ENCODE peak calls at places on chromosomes 12 and 14, in six cellular contexts. One of them, this sample, is unnamed.

GRCh38 chr12:52080403-52081201 is 1.1 kb downstream of the SMIM41 start:
- DNase-seq in sigmoid colon: peak; percentile 78
- DNase-seq in HCT116: no peak
- DNase-seq in vagina: no peak
- DNase-seq in suprapubic skin: no peak
- DNase-seq in stomach: no peak
- DNase-seq in this sample: no peak

GRCh38 chr14:69519253-69519661 is 34.7 kb downstream of the PLEKHD1 start:
- DNase-seq in sigmoid colon: no peak
- DNase-seq in HCT116: no peak
- DNase-seq in vagina: no peak
- DNase-seq in suprapubic skin: peak; percentile 3
- DNase-seq in stomach: no peak
- DNase-seq in this sample: no peak

GRCh38 chr14:54730156-54730961 is 163.4 kb downstream of the SAMD4A start:
- DNase-seq in sigmoid colon: no peak
- DNase-seq in HCT116: no peak
- DNase-seq in vagina: no peak
- DNase-seq in suprapubic skin: no peak
- DNase-seq in stomach: no peak
- DNase-seq in this sample: no peak

GRCh38 chr12:33330940-33331339 is 108.7 kb downstream of the SYT10 start:
- DNase-seq in sigmoid colon: no peak
- DNase-seq in HCT116: no peak
- DNase-seq in vagina: no peak
- DNase-seq in suprapubic skin: no peak
- DNase-seq in stomach: no peak
- DNase-seq in this sample: no peak

GRCh38 chr12:13173537-13173936 is 23.0 kb upstream of the EMP1 start:
- DNase-seq in sigmoid colon: peak; percentile 90
- DNase-seq in HCT116: peak; percentile 72
- DNase-seq in vagina: no peak
- DNase-seq in suprapubic skin: peak; percentile 87
- DNase-seq in stomach: peak; percentile 39
- DNase-seq in this sample: no peak

GRCh38 chr14:70188292-70188607 is 501 bp downstream of the SLC8A3 start:
- DNase-seq in sigmoid colon: no peak
- DNase-seq in HCT116: no peak
- DNase-seq in vagina: no peak
- DNase-seq in suprapubic skin: no peak
- DNase-seq in stomach: no peak
- DNase-seq in this sample: peak; percentile 39

GRCh38 chr12:25307818-25308217 is 57.1 kb upstream of the KRAS start:
- DNase-seq in sigmoid colon: no peak
- DNase-seq in HCT116: no peak
- DNase-seq in vagina: no peak
- DNase-seq in suprapubic skin: no peak
- DNase-seq in stomach: no peak
- DNase-seq in this sample: no peak

GRCh38 chr14:90518941-90519256 is 122.1 kb downstream of the CALM1 start:
- DNase-seq in sigmoid colon: no peak
- DNase-seq in HCT116: peak; percentile 37
- DNase-seq in vagina: no peak
- DNase-seq in suprapubic skin: no peak
- DNase-seq in stomach: peak; percentile 51
- DNase-seq in this sample: peak; percentile 85

GRCh38 chr14:94545131-94545841 is 16.0 kb upstream of the SERPINA4 start:
- DNase-seq in sigmoid colon: no peak
- DNase-seq in HCT116: no peak
- DNase-seq in vagina: peak; percentile 77
- DNase-seq in suprapubic skin: no peak
- DNase-seq in stomach: no peak
- DNase-seq in this sample: peak; percentile 45

GRCh38 chr12:107369679-107370078 is 276.3 kb upstream of the CRY1 start:
- DNase-seq in sigmoid colon: no peak
- DNase-seq in HCT116: no peak
- DNase-seq in vagina: no peak
- DNase-seq in suprapubic skin: no peak
- DNase-seq in stomach: no peak
- DNase-seq in this sample: no peak

DNA sequence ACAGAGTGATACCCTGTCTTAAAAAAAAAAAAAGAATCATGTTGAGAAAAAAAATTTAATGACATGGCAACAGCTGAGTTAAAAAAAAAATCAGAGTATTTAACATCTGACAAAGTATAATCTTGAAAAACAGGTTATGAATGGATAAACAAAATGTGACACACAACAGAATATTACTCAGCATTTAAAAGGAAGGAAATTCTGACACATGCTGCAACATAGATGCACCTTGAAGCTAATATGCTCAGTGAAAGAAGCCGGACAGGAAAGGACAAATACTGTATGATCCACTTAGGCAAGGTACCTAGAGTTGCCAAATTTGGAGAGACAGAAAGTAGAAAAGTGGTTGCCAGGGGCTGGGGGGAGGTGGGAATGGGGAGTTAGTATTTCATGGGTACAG is 19.4 kb upstream of the EIF2B2 start:
- DNase-seq in sigmoid colon: no peak
- DNase-seq in HCT116: no peak
- DNase-seq in vagina: no peak
- DNase-seq in suprapubic skin: no peak
- DNase-seq in stomach: no peak
- DNase-seq in this sample: no peak
- H3K27ac ChIP-seq in sigmoid colon: no peak overlapping the region
- H3K27ac ChIP-seq in HCT116: no peak overlapping the region
- H3K27ac ChIP-seq in vagina: no peak overlapping the region
- H3K27ac ChIP-seq in suprapubic skin: no peak overlapping the region
- H3K27ac ChIP-seq in stomach: no peak overlapping the region
- H3K27ac ChIP-seq in this sample: no peak overlapping the region

GRCh38 chr14:77376771-77377501 is at the start of the genes SAMD15 and TMED8:
- DNase-seq in sigmoid colon: peak; percentile 85
- DNase-seq in HCT116: peak; percentile 61
- DNase-seq in vagina: no peak
- DNase-seq in suprapubic skin: peak; percentile 86
- DNase-seq in stomach: peak; percentile 82
- DNase-seq in this sample: peak; percentile 90
- TF ChIP-seq POLR2AphosphoS5 in sigmoid colon: peak; percentile 54
- TF ChIP-seq POLR2AphosphoS5 in HCT116: peak; percentile 75
- TF ChIP-seq POLR2AphosphoS5 in vagina: peak; percentile 68
- TF ChIP-seq POLR2AphosphoS5 in suprapubic skin: no peak
- TF ChIP-seq POLR2AphosphoS5 in stomach: peak; percentile 38
- TF ChIP-seq POLR2AphosphoS5 in this sample: peak; percentile 44

DNA sequence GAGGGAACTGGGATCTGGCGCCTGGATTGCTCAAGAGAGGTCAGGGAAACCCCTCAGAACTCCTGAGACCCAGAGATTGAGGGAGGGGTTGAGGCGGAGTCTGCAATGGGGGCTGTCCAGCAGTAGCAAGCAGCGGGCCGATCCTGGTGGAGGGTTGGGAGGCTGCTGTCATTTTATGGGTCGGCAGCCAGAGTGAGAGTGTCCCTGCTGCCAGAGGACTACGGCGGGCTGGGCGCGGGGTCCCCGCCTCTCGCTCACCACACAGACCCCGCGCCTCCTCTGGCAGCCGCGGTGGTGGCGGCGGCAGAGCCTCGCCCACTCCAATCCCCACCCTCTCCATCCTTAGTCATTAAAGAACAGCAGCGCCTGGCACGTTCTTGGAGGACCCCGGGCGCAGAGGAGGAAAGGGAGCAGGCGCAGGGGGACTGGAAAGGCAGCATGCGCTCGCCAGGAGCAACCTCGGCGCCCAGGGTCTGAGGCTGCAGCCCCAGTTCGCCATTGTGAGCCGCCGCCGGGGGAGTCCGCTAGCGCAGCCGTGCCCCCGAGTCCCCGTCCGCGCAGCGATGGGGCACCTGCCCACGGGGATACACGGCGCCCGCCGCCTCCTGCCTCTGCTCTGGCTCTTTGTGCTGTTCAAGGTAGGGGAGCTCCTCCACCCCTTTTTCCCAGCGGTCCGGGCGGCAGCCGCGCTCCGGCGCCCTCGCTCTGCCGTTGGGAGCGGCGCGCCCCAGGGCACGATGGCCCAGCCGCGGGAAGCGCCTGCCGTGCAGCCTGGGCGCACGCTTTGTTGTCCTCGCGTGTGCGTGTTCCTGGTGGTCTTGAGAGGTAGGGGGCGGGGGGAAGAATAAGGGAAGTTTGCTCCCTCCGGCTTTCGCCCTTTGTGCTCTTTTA is at the start of gene PTPRO:
- DNase-seq in sigmoid colon: no peak
- DNase-seq in HCT116: no peak
- DNase-seq in vagina: no peak
- DNase-seq in suprapubic skin: no peak
- DNase-seq in stomach: no peak
- DNase-seq in this sample: peak; percentile 79
- H3K4me3 ChIP-seq in sigmoid colon: peak within 1 kb of the TSS; percentile 49
- H3K4me3 ChIP-seq in HCT116: no peak within 1 kb of the TSS
- H3K4me3 ChIP-seq in vagina: peak within 1 kb of the TSS; percentile 23
- H3K4me3 ChIP-seq in suprapubic skin: peak within 1 kb of the TSS; percentile 49
- H3K4me3 ChIP-seq in stomach: peak within 1 kb of the TSS; percentile 40
- H3K4me3 ChIP-seq in this sample: peak within 1 kb of the TSS; percentile 77

GRCh38 chr14:72790887-72791566 is 102.9 kb downstream of the DPF3 start:
- DNase-seq in sigmoid colon: no peak
- DNase-seq in HCT116: no peak
- DNase-seq in vagina: no peak
- DNase-seq in suprapubic skin: no peak
- DNase-seq in stomach: no peak
- DNase-seq in this sample: no peak

GRCh38 chr14:72786377-72787350 is 107.2 kb downstream of the DPF3 start:
- DNase-seq in sigmoid colon: no peak
- DNase-seq in HCT116: no peak
- DNase-seq in vagina: peak; percentile 74
- DNase-seq in suprapubic skin: no peak
- DNase-seq in stomach: no peak
- DNase-seq in this sample: no peak

GRCh38 chr14:72788255-72788654 is 105.6 kb downstream of the DPF3 start:
- DNase-seq in sigmoid colon: no peak
- DNase-seq in HCT116: no peak
- DNase-seq in vagina: no peak
- DNase-seq in suprapubic skin: no peak
- DNase-seq in stomach: no peak
- DNase-seq in this sample: no peak

GRCh38 chr14:72788972-72789728 is 104.8 kb downstream of the DPF3 start:
- DNase-seq in sigmoid colon: no peak
- DNase-seq in HCT116: no peak
- DNase-seq in vagina: no peak
- DNase-seq in suprapubic skin: no peak
- DNase-seq in stomach: no peak
- DNase-seq in this sample: peak; percentile 24

GRCh38 chr14:72787841-72788240 is 106.1 kb downstream of the DPF3 start:
- DNase-seq in sigmoid colon: no peak
- DNase-seq in HCT116: no peak
- DNase-seq in vagina: no peak
- DNase-seq in suprapubic skin: no peak
- DNase-seq in stomach: no peak
- DNase-seq in this sample: no peak
- H3K27ac ChIP-seq in sigmoid colon: no peak overlapping the region
- H3K27ac ChIP-seq in HCT116: no peak overlapping the region
- H3K27ac ChIP-seq in vagina: no peak overlapping the region
- H3K27ac ChIP-seq in suprapubic skin: no peak overlapping the region
- H3K27ac ChIP-seq in stomach: no peak overlapping the region
- H3K27ac ChIP-seq in this sample: no peak overlapping the region

GRCh38 chr12:92036061-92036620 is 109.5 kb downstream of the BTG1 start:
- DNase-seq in sigmoid colon: no peak
- DNase-seq in HCT116: no peak
- DNase-seq in vagina: no peak
- DNase-seq in suprapubic skin: no peak
- DNase-seq in stomach: no peak
- DNase-seq in this sample: no peak

GRCh38 chr12:92034083-92034482 is 111.6 kb downstream of the BTG1 start:
- DNase-seq in sigmoid colon: no peak
- DNase-seq in HCT116: no peak
- DNase-seq in vagina: no peak
- DNase-seq in suprapubic skin: no peak
- DNase-seq in stomach: no peak
- DNase-seq in this sample: no peak

GRCh38 chr12:92035477-92035876 is 110.2 kb downstream of the BTG1 start:
- DNase-seq in sigmoid colon: no peak
- DNase-seq in HCT116: no peak
- DNase-seq in vagina: no peak
- DNase-seq in suprapubic skin: no peak
- DNase-seq in stomach: no peak
- DNase-seq in this sample: no peak

GRCh38 chr12:92032965-92033364 is 112.7 kb downstream of the BTG1 start:
- DNase-seq in sigmoid colon: no peak
- DNase-seq in HCT116: no peak
- DNase-seq in vagina: no peak
- DNase-seq in suprapubic skin: no peak
- DNase-seq in stomach: no peak
- DNase-seq in this sample: no peak

GRCh38 chr12:92034858-92035401 is 110.7 kb downstream of the BTG1 start:
- DNase-seq in sigmoid colon: peak; percentile 79
- DNase-seq in HCT116: peak; percentile 6
- DNase-seq in vagina: no peak
- DNase-seq in suprapubic skin: no peak
- DNase-seq in stomach: peak; percentile 59
- DNase-seq in this sample: no peak
- TF ChIP-seq POLR2AphosphoS5 in sigmoid colon: peak; percentile 46
- TF ChIP-seq POLR2AphosphoS5 in HCT116: no peak
- TF ChIP-seq POLR2AphosphoS5 in vagina: peak; percentile 88
- TF ChIP-seq POLR2AphosphoS5 in suprapubic skin: peak; percentile 67
- TF ChIP-seq POLR2AphosphoS5 in stomach: peak; percentile 85
- TF ChIP-seq POLR2AphosphoS5 in this sample: no peak